ENCODE peak calls at places on chromosomes 4 and X, in nine cellular contexts. One of them, this sample, is unnamed.

GRCh38 chr4:158444621-158445020 is 77.1 kb upstream of the RXFP1 start:
- DNase-seq in hepatocyte: no peak
- DNase-seq in mammary epithelial cell: peak
- DNase-seq in PC-9: no peak
- DNase-seq in H1: no peak
- DNase-seq in astrocyte: no peak
- DNase-seq in K562: no peak
- DNase-seq in A673: no peak
- DNase-seq in fibroblast of lung: peak
- DNase-seq in this sample: peak

GRCh38 chr4:105022811-105023667 is 123.6 kb upstream of the TET2 start:
- DNase-seq in hepatocyte: no peak
- DNase-seq in mammary epithelial cell: peak
- DNase-seq in PC-9: peak
- DNase-seq in H1: no peak
- DNase-seq in astrocyte: peak
- DNase-seq in K562: no peak
- DNase-seq in A673: peak
- DNase-seq in fibroblast of lung: peak
- DNase-seq in this sample: no peak

GRCh38 chr4:119697887-119698393 is 69.3 kb upstream of the PDE5A start:
- DNase-seq in hepatocyte: no peak
- DNase-seq in mammary epithelial cell: no peak
- DNase-seq in PC-9: no peak
- DNase-seq in H1: no peak
- DNase-seq in astrocyte: no peak
- DNase-seq in K562: no peak
- DNase-seq in A673: no peak
- DNase-seq in fibroblast of lung: no peak
- DNase-seq in this sample: no peak

GRCh38 chr4:124712417-124713212 is at the start of gene ANKRD50:
- DNase-seq in hepatocyte: peak
- DNase-seq in mammary epithelial cell: peak
- DNase-seq in PC-9: peak
- DNase-seq in H1: peak
- DNase-seq in astrocyte: peak
- DNase-seq in K562: peak
- DNase-seq in A673: peak
- DNase-seq in fibroblast of lung: peak
- DNase-seq in this sample: peak

GRCh38 chr4:151744614-151745013 is 16.2 kb downstream of the GATB start:
- DNase-seq in hepatocyte: peak
- DNase-seq in mammary epithelial cell: peak
- DNase-seq in PC-9: peak
- DNase-seq in H1: no peak
- DNase-seq in astrocyte: peak
- DNase-seq in K562: peak
- DNase-seq in A673: peak
- DNase-seq in fibroblast of lung: peak
- DNase-seq in this sample: peak

GRCh38 chr4:44965446-44966095 is 239.2 kb upstream of the GNPDA2 start:
- DNase-seq in hepatocyte: no peak
- DNase-seq in mammary epithelial cell: peak
- DNase-seq in PC-9: no peak
- DNase-seq in H1: no peak
- DNase-seq in astrocyte: no peak
- DNase-seq in K562: no peak
- DNase-seq in A673: no peak
- DNase-seq in fibroblast of lung: no peak
- DNase-seq in this sample: no peak

GRCh38 chrX:16852617-16853179 is 17.5 kb downstream of the RBBP7 start:
- DNase-seq in hepatocyte: no peak
- DNase-seq in mammary epithelial cell: peak
- DNase-seq in PC-9: no peak
- DNase-seq in H1: no peak
- DNase-seq in astrocyte: no peak
- DNase-seq in K562: no peak
- DNase-seq in A673: no peak
- DNase-seq in fibroblast of lung: no peak
- DNase-seq in this sample: peak

GRCh38 chrX:44104699-44105098 is 131.5 kb upstream of the NDP start:
- DNase-seq in hepatocyte: no peak
- DNase-seq in mammary epithelial cell: no peak
- DNase-seq in PC-9: no peak
- DNase-seq in H1: no peak
- DNase-seq in astrocyte: no peak
- DNase-seq in K562: no peak
- DNase-seq in A673: no peak
- DNase-seq in fibroblast of lung: no peak
- DNase-seq in this sample: no peak

GRCh38 chr4:165096776-165097175 is 15.9 kb downstream of the TMEM192 start:
- DNase-seq in hepatocyte: peak
- DNase-seq in mammary epithelial cell: no peak
- DNase-seq in PC-9: no peak
- DNase-seq in H1: no peak
- DNase-seq in astrocyte: peak
- DNase-seq in K562: no peak
- DNase-seq in A673: peak
- DNase-seq in fibroblast of lung: peak
- DNase-seq in this sample: peak

GRCh38 chrX:43735534-43735933 is 79.4 kb downstream of the MAOA start:
- DNase-seq in hepatocyte: no peak
- DNase-seq in mammary epithelial cell: no peak
- DNase-seq in PC-9: no peak
- DNase-seq in H1: no peak
- DNase-seq in astrocyte: no peak
- DNase-seq in K562: no peak
- DNase-seq in A673: no peak
- DNase-seq in fibroblast of lung: no peak
- DNase-seq in this sample: no peak

GRCh38 chr4:153521467-153521866 is 55.3 kb downstream of the TMEM131L start:
- DNase-seq in hepatocyte: no peak
- DNase-seq in mammary epithelial cell: no peak
- DNase-seq in PC-9: no peak
- DNase-seq in H1: no peak
- DNase-seq in astrocyte: no peak
- DNase-seq in K562: no peak
- DNase-seq in A673: no peak
- DNase-seq in fibroblast of lung: no peak
- DNase-seq in this sample: no peak

GRCh38 chr4:91958651-91959050 is 345.1 kb upstream of the GRID2 start:
- DNase-seq in hepatocyte: peak
- DNase-seq in mammary epithelial cell: no peak
- DNase-seq in PC-9: no peak
- DNase-seq in H1: no peak
- DNase-seq in astrocyte: peak
- DNase-seq in K562: peak
- DNase-seq in A673: peak
- DNase-seq in fibroblast of lung: peak
- DNase-seq in this sample: peak

GRCh38 chr4:6308890-6309643 is 39.4 kb downstream of the WFS1 start:
- DNase-seq in hepatocyte: peak
- DNase-seq in mammary epithelial cell: no peak
- DNase-seq in PC-9: peak
- DNase-seq in H1: no peak
- DNase-seq in astrocyte: no peak
- DNase-seq in K562: no peak
- DNase-seq in A673: peak
- DNase-seq in fibroblast of lung: no peak
- DNase-seq in this sample: peak

DNA sequence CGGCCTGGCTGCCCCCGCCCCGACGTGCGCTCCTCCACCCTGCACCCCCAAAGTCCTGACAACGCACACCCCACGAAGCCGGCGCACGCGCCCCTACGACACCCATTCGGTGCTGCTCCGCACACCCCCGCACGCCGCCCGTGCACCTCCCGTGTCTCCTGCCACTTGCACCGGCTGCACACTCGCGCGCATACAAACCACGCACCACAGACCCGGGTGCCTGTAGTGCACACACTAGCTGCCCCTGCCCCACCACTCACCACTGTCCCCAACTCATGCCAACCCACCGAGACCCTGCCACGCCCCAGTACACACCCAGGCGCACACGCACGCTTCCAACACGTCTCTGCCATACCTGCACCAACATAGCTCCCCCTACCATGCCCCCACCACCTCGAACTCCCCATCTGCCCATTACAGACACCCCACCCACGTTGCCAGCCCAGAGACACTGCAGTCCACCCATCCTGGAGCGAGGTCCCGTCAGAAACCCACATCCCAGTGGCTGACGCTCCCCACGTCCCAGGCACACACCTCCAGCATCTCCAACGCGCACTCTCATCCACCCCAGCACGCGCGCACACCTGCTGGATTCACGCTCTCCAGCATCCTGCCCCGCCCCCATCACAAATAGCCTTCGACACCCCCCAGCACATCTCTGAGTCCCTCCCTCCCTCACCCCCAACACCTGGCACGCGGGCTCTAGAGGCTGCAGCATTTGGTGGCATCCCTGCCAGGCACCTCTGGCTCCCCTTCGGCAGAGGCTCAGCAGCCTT is 4.2 kb upstream of the DUSP9 start:
- DNase-seq in hepatocyte: no peak
- DNase-seq in mammary epithelial cell: no peak
- DNase-seq in PC-9: no peak
- DNase-seq in H1: no peak
- DNase-seq in astrocyte: no peak
- DNase-seq in K562: no peak
- DNase-seq in A673: no peak
- DNase-seq in fibroblast of lung: no peak
- DNase-seq in this sample: no peak
- TF ChIP-seq EZH2 in hepatocyte: no peak
- TF ChIP-seq EZH2 in mammary epithelial cell: no peak
- TF ChIP-seq EZH2 in PC-9: no peak
- TF ChIP-seq EZH2 in H1: peak
- TF ChIP-seq EZH2 in astrocyte: peak
- TF ChIP-seq EZH2 in K562: no peak
- TF ChIP-seq EZH2 in A673: no peak
- TF ChIP-seq EZH2 in fibroblast of lung: peak
- TF ChIP-seq EZH2 in this sample: no peak

GRCh38 chr4:127781303-127782024 is 658 bp upstream of the HSPA4L start:
- DNase-seq in hepatocyte: peak
- DNase-seq in mammary epithelial cell: no peak
- DNase-seq in PC-9: peak
- DNase-seq in H1: no peak
- DNase-seq in astrocyte: peak
- DNase-seq in K562: no peak
- DNase-seq in A673: peak
- DNase-seq in fibroblast of lung: peak
- DNase-seq in this sample: peak
- TF ChIP-seq EZH2 in hepatocyte: no peak
- TF ChIP-seq EZH2 in mammary epithelial cell: no peak
- TF ChIP-seq EZH2 in PC-9: no peak
- TF ChIP-seq EZH2 in H1: no peak
- TF ChIP-seq EZH2 in astrocyte: no peak
- TF ChIP-seq EZH2 in K562: no peak
- TF ChIP-seq EZH2 in A673: no peak
- TF ChIP-seq EZH2 in fibroblast of lung: no peak
- TF ChIP-seq EZH2 in this sample: no peak

GRCh38 chr4:112516401-112517066 is 554 bp upstream of the NEUROG2 start:
- DNase-seq in hepatocyte: no peak
- DNase-seq in mammary epithelial cell: no peak
- DNase-seq in PC-9: no peak
- DNase-seq in H1: no peak
- DNase-seq in astrocyte: no peak
- DNase-seq in K562: peak
- DNase-seq in A673: no peak
- DNase-seq in fibroblast of lung: no peak
- DNase-seq in this sample: no peak

GRCh38 chr4:112515278-112516075 is 503 bp downstream of the NEUROG2 start:
- DNase-seq in hepatocyte: peak
- DNase-seq in mammary epithelial cell: peak
- DNase-seq in PC-9: peak
- DNase-seq in H1: no peak
- DNase-seq in astrocyte: peak
- DNase-seq in K562: peak
- DNase-seq in A673: peak
- DNase-seq in fibroblast of lung: no peak
- DNase-seq in this sample: peak

GRCh38 chr4:112516076-112516385 is at the start of gene NEUROG2:
- DNase-seq in hepatocyte: no peak
- DNase-seq in mammary epithelial cell: no peak
- DNase-seq in PC-9: no peak
- DNase-seq in H1: no peak
- DNase-seq in astrocyte: no peak
- DNase-seq in K562: no peak
- DNase-seq in A673: no peak
- DNase-seq in fibroblast of lung: no peak
- DNase-seq in this sample: no peak

GRCh38 chr4:112514449-112515277 is 1.3 kb downstream of the NEUROG2 start:
- DNase-seq in hepatocyte: peak
- DNase-seq in mammary epithelial cell: no peak
- DNase-seq in PC-9: no peak
- DNase-seq in H1: no peak
- DNase-seq in astrocyte: no peak
- DNase-seq in K562: no peak
- DNase-seq in A673: peak
- DNase-seq in fibroblast of lung: no peak
- DNase-seq in this sample: no peak

GRCh38 chr4:112514079-112514448 is 1.9 kb downstream of the NEUROG2 start:
- DNase-seq in hepatocyte: no peak
- DNase-seq in mammary epithelial cell: no peak
- DNase-seq in PC-9: no peak
- DNase-seq in H1: no peak
- DNase-seq in astrocyte: no peak
- DNase-seq in K562: no peak
- DNase-seq in A673: no peak
- DNase-seq in fibroblast of lung: no peak
- DNase-seq in this sample: no peak
- TF ChIP-seq EZH2 in hepatocyte: no peak
- TF ChIP-seq EZH2 in mammary epithelial cell: no peak
- TF ChIP-seq EZH2 in PC-9: no peak
- TF ChIP-seq EZH2 in H1: no peak
- TF ChIP-seq EZH2 in astrocyte: no peak
- TF ChIP-seq EZH2 in K562: no peak
- TF ChIP-seq EZH2 in A673: no peak
- TF ChIP-seq EZH2 in fibroblast of lung: peak
- TF ChIP-seq EZH2 in this sample: no peak

DNA sequence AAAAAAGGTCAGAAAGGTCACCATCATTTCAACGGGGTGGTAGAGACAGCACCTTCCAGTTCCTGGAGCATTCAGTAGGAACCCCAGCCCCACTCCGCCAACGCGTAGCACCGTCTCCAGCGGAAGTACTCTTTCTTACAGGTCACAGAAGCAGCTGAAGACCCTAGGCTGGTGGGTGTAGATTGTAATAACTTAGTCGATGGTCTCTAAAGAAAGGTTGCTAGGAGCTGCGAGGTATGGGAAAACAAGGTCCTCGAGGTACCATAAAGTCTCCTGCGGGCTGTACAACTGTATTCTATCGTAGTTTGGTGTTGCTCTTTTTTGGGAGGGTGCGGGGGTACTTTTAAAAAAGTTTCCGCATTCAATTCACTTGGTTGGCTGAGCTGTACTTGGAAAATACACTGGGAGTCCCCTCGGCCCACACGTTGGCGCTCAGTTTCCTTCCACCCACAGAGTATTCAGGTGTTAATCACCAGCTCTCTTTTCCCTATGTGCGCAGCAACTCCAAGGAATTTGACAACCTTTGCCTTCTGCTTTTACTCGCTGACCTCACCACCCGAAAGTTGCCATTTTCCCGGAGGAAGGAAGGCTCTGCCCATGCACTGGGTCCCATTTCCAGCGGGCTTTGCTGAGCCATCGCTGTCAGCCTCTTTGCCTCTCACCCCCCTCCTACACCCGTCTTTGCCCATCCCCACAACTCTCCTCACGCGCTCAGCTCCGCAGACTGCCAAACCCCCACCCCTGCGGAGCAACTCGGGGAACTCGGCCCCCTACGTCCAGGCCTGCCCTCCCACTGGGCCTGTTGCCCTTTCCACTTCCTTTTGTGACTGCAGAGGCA is 4.8 kb upstream of the SOX3 start:
- DNase-seq in hepatocyte: no peak
- DNase-seq in mammary epithelial cell: no peak
- DNase-seq in PC-9: no peak
- DNase-seq in H1: no peak
- DNase-seq in astrocyte: no peak
- DNase-seq in K562: no peak
- DNase-seq in A673: no peak
- DNase-seq in fibroblast of lung: no peak
- DNase-seq in this sample: no peak
- TF ChIP-seq EZH2 in hepatocyte: peak
- TF ChIP-seq EZH2 in mammary epithelial cell: no peak
- TF ChIP-seq EZH2 in PC-9: no peak
- TF ChIP-seq EZH2 in H1: no peak
- TF ChIP-seq EZH2 in astrocyte: no peak
- TF ChIP-seq EZH2 in K562: no peak
- TF ChIP-seq EZH2 in A673: peak
- TF ChIP-seq EZH2 in fibroblast of lung: peak
- TF ChIP-seq EZH2 in this sample: no peak